ENCODE peak calls at places on chromosomes 1 and 21, in seven cellular contexts. T is DND-41, S is left ventricle myocardium inferior, C is A673, X is cardiac muscle cell, L is thoracic aorta, M is tibial nerve. P is an unnamed sample. For H3K4me1, the result is how much of the 10 kb centered on the place peaks cover.

GRCh38 chr1:12485231-12486172 is 132.5 kb downstream of the DHRS3 start:
- DNase-seq in T (no peak), S (no peak), C (no peak), X (no peak), L (no peak), M (no peak), P (no peak)

GRCh38 chr21:34612557-34612956 is 2.4 kb downstream of the RCAN1 start:
- DNase-seq in T (no peak), S (no peak), C (no peak), X (no peak), L (no peak), M (no peak), P (no peak)

GRCh38 chr1:30601316-30602085 is 121.9 kb downstream of the MATN1 start:
- DNase-seq in T (no peak), S (no peak), C (no peak), X (no peak), L (no peak), M (no peak), P (no peak)

GRCh38 chr1:19066248-19066873 is 109.9 kb upstream of the IFFO2 start:
- DNase-seq in T (no peak), S (no peak), C (no peak), X (peak), L (no peak), M (no peak), P (no peak)

GRCh38 chr1:159122005-159122621 is 45.5 kb upstream of the AIM2 start:
- DNase-seq in T (no peak), S (no peak), C (no peak), X (no peak), L (no peak), M (no peak), P (no peak)

GRCh38 chr1:9009438-9010366 is 16.5 kb downstream of the SLC2A7 start:
- DNase-seq in T (peak), S (no peak), C (peak), X (peak), L (no peak), M (no peak), P (peak)

GRCh38 chr1:205536759-205537361 is 32.4 kb downstream of the CDK18 start:
- DNase-seq in T (no peak), S (no peak), C (no peak), X (no peak), L (no peak), M (no peak), P (no peak)

GRCh38 chr1:221044538-221044937 is 165.3 kb downstream of the HLX start:
- DNase-seq in T (no peak), S (no peak), C (no peak), X (no peak), L (no peak), M (no peak), P (no peak)

GRCh38 chr1:25831569-25832196 is 11.9 kb downstream of the MTFR1L start:
- DNase-seq in T (no peak), S (no peak), C (peak), X (no peak), L (no peak), M (no peak), P (no peak)

GRCh38 chr21:18529253-18529652 is 125.7 kb upstream of the TMPRSS15 start:
- DNase-seq in T (no peak), S (no peak), C (peak), X (no peak), L (no peak), M (no peak), P (no peak)

GRCh38 chr1:2240251-2241156 is 12.4 kb downstream of the SKI start:
- DNase-seq in T (no peak), S (peak), C (peak), X (peak), L (no peak), M (peak), P (peak)

GRCh38 chr1:169899519-169900217 is 6.0 kb upstream of the SCYL3 start:
- DNase-seq in T (no peak), S (no peak), C (no peak), X (no peak), L (no peak), M (no peak), P (no peak)

GRCh38 chr1:59967780-59968179 is 41.2 kb upstream of the CYP2J2 start:
- DNase-seq in T (no peak), S (no peak), C (no peak), X (no peak), L (no peak), M (no peak), P (no peak)

GRCh38 chr1:145782166-145783099 is 41.5 kb downstream of the RNF115 start:
- DNase-seq in T (no peak), S (no peak), C (no peak), X (no peak), L (no peak), M (no peak), P (no peak)

GRCh38 chr1:7500381-7501258 is 270.5 kb upstream of the VAMP3 start:
- DNase-seq in T (no peak), S (no peak), C (no peak), X (no peak), L (no peak), M (no peak), P (no peak)

GRCh38 chr21:37374026-37374425 is 7.5 kb downstream of the DYRK1A start:
- DNase-seq in T (no peak), S (no peak), C (no peak), X (no peak), L (no peak), M (no peak), P (no peak)

GRCh38 chr1:232367293-232367692 is 262.6 kb downstream of the SIPA1L2 start:
- DNase-seq in T (no peak), S (no peak), C (no peak), X (no peak), L (no peak), M (no peak), P (no peak)

GRCh38 chr1:242449211-242449610 is 75.3 kb downstream of the PLD5 start:
- DNase-seq in T (no peak), S (no peak), C (no peak), X (peak), L (no peak), M (no peak), P (no peak)

GRCh38 chr1:204102029-204102611 is 29.2 kb downstream of the SOX13 start:
- DNase-seq in T (no peak), S (no peak), C (no peak), X (no peak), L (no peak), M (no peak), P (no peak)
- H3K4me1 ChIP-seq in T (under half), S (half or more), C (under half), X (under half), L (under half), M (under half), P (half or more)

GRCh38 chr1:198545156-198545555 is 4.7 kb upstream of the ATP6V1G3 start:
- DNase-seq in T (no peak), S (no peak), C (no peak), X (no peak), L (no peak), M (no peak), P (no peak)

GRCh38 chr1:198553017-198553416 is 12.5 kb upstream of the ATP6V1G3 start:
- DNase-seq in T (no peak), S (no peak), C (no peak), X (no peak), L (no peak), M (no peak), P (no peak)

GRCh38 chr1:198544265-198544664 is 3.8 kb upstream of the ATP6V1G3 start:
- DNase-seq in T (no peak), S (no peak), C (no peak), X (no peak), L (no peak), M (no peak), P (no peak)

GRCh38 chr1:198548890-198549289 is 8.4 kb upstream of the ATP6V1G3 start:
- DNase-seq in T (no peak), S (no peak), C (no peak), X (no peak), L (no peak), M (no peak), P (no peak)

DNA sequence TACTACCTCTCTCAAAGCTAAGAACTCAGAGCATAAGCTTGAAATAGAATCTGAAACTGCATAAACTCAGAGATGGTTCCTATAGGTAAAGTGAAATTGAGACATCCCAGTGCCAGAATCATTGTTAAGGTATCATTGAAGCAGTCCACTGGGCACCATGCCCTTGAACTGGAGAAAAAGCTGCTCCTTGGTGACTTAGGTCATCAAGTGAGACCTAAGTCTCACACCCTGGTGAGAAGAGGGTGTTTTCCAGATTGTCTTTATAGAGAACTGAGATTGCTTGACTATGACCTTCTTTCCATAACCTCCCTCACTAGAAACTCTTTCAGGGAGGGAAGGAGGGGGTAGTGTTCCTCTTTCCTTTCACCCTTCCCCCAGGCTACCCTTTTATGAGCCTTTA is 9.4 kb upstream of the ATP6V1G3 start:
- DNase-seq in T (no peak), S (no peak), C (no peak), X (no peak), L (no peak), M (no peak), P (no peak)
- TF ChIP-seq CTCF in T (no peak), S (no peak), C (no peak), X (no peak), L (no peak), M (no peak), P (no peak)

DNA sequence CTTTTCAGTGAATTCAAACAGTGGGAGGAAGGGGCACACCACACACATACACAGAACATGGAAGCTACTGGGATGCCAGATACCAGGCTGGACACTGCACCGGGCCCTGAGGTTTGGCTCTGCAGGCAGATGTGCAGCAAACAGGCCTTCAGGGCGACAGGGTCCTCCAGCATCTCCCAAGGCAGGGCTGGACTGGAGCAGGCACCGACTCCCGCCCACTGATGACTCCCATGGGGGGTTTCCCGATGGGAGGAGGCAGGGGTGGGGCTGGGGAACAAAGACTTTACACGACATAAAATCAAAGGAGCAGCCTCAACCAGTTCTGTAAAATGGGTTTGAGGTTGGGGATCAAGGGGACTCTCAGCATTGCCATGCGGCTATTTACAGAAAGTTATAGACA is 118.1 kb downstream of the SYT2 start:
- DNase-seq in T (no peak), S (no peak), C (no peak), X (no peak), L (no peak), M (no peak), P (no peak)
- H3K27ac ChIP-seq in T (no peak), S (peak), C (no peak), X (no peak), L (peak), M (no peak), P (peak)

DNA sequence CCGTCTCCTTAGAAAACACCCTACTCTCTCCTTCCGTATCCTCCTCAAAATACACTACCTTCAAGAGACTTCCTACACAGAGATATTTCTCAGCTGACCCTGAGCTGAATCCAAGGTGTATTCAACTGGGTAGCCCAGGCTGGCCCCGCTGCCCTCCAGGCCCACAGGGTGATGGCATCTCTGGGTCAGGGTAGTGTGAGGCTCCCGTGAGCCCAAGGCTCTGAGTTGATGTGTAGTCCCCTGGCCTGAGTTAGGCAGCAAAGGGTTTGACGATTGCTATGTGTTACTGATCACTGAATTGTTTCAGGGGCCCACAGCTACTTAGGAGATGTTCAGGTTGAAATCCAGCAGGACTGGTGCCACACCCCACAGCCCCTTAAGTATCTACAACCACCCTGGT is 6.7 kb downstream of the INAVA start:
- DNase-seq in T (no peak), S (no peak), C (no peak), X (no peak), L (no peak), M (no peak), P (no peak)
- H3K4me1 ChIP-seq in T (under half), S (under half), C (under half), X (under half), L (under half), M (under half), P (under half)

GRCh38 chr1:179586107-179586823 is 5.4 kb upstream of the TDRD5 start:
- DNase-seq in T (no peak), S (peak), C (peak), X (peak), L (peak), M (no peak), P (peak)
- TF ChIP-seq CTCF in T (no peak), S (peak), C (peak), X (peak), L (peak), M (no peak), P (peak)

DNA sequence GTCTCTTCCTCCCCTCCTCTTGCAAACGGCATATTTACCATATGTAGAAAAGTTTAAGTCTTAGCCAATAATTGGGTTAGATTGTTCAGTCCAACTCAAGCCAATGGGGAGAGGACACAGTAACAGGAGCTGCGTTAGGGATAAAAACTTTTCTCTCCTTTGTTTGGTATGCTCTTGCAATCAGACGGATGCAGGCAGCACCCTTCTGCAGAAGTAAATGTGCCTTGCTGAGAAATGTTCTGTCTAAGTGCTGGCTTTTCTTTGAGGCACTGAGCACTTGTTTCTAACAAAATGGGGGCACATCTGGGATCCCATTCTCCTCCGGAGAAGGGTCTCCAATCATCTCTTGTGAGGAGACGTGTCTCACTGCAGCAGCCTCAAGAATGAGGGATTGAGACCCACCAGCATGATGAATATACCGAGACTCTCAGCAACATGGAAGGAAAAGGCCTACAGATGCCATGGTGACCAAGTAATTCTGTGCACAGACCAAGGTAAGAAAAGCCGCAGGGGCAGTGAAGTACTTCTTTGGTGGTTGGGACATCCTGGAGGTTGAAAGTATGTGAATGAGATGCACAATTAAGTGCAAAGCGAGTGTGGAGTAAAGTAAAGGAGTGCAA is 20.7 kb upstream of the GNG4 start:
- DNase-seq in T (no peak), S (no peak), C (no peak), X (no peak), L (no peak), M (no peak), P (no peak)
- H3K27ac ChIP-seq in T (no peak), S (no peak), C (no peak), X (no peak), L (no peak), M (no peak), P (no peak)

DNA sequence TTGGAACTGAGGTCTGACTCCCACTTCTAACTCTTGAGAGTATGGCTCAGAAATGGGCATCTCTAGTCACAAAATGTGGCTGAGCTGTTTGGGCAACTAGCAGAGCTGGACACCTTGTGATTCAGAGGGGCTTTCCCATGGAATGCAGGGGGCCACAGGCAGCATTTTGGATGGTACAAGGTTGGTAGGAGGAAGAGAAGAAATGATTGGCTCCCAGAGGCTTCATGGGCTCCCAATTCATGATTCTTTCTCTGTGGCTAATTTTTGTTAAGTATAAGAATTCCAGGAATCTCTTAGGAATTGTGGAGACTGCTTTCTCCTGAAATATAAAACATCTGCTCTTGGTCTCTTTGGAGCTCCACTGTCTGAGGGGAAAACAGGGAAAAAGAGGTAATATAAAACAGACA is 49.7 kb downstream of the PBX1 start:
- DNase-seq in T (no peak), S (no peak), C (no peak), X (no peak), L (no peak), M (no peak), P (no peak)
- H3K4me1 ChIP-seq in T (under half), S (half or more), C (under half), X (under half), L (under half), M (under half), P (under half)

DNA sequence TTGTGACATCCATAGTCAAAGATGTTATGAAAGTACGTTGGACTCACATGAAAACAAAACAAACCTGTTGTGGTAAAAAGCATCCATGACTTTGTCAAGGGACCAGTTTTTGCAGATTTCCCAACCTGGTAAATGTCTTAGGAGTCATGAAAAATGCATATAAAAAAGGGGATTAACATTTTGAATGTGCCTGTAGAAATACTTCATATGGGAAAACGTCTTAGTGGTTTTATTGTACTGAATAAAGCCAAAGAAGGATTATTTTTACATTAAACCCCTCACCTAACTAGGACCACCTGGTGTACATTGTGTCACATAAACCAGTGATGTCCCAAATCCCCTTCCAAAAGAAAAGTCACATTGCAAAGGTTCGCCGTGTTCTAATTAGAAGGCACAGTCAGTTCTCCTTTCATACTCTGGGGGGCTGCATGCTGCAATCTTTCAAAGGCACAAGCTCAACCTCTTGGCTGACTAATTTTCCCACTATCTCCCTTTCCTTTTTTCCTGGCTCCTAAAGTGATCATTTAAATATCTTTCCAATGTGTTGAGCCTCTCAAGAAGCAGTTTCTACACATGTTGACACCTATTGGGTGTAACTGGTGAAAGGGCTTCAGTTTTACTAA is 119.8 kb upstream of the SPAG17 start:
- DNase-seq in T (no peak), S (no peak), C (peak), X (peak), L (no peak), M (no peak), P (no peak)
- TF ChIP-seq CTCF in T (peak), S (peak), C (peak), X (peak), L (no peak), M (peak), P (peak)